ENCODE peak calls at places on chromosomes 11 and 22, in nine cellular contexts. D is fibroblast of pulmonary artery, G is OCI-LY7, Y is tibial artery, J is cardiac muscle cell, K is SK-N-SH, M is upper lobe of right lung, W is A549, U is adrenal gland. C is an unnamed sample.

GRCh38 chr11:44568706-44569473 is 3.4 kb downstream of the CD82 start:
- DNase-seq in W (peak), K (peak), G (peak), Y (peak), M (peak), D (peak), U (peak), J (peak), C (no peak)

GRCh38 chr11:111540114-111540920 is at the start of gene LAYN:
- DNase-seq in K (peak), M (peak), G (no peak), Y (peak), D (peak), U (no peak), J (peak), W (no peak), C (no peak)

GRCh38 chr11:122363306-122363705 is 247.3 kb upstream of the BLID start:
- DNase-seq in W (no peak), M (no peak), J (no peak), K (no peak), U (no peak), Y (no peak), G (no peak), D (no peak), C (no peak)

GRCh38 chr11:58900479-58901420 is 38.5 kb upstream of the GLYATL1 start:
- DNase-seq in U (peak), Y (peak), W (peak), K (peak), J (peak), D (peak), M (peak), G (peak), C (peak)

GRCh38 chr22:25702046-25702445 is 39.9 kb upstream of the MYO18B start:
- DNase-seq in U (no peak), K (peak), M (no peak), D (peak), G (peak), J (peak), Y (no peak), W (no peak), C (no peak)

GRCh38 chr11:115446214-115446613 is 58.0 kb downstream of the CADM1 start:
- DNase-seq in D (no peak), K (no peak), Y (no peak), G (no peak), W (no peak), M (no peak), J (no peak), U (no peak), C (no peak)

GRCh38 chr22:38247713-38248112 is 25.1 kb downstream of the TMEM184B start:
- DNase-seq in W (no peak), G (no peak), D (no peak), Y (no peak), U (no peak), J (no peak), K (no peak), M (no peak), C (no peak)

GRCh38 chr22:30863161-30863833 is 105.3 kb downstream of the MORC2 start:
- DNase-seq in K (peak), U (peak), J (peak), D (no peak), G (no peak), W (no peak), Y (peak), M (peak), C (no peak)

GRCh38 chr11:31996159-31996881 is 94.6 kb upstream of the RCN1 start:
- DNase-seq in D (no peak), Y (no peak), U (no peak), G (no peak), W (no peak), J (no peak), M (no peak), K (no peak), C (no peak)

GRCh38 chr11:117687776-117688175 is 109.2 kb downstream of the DSCAML1 start:
- DNase-seq in M (no peak), K (no peak), D (no peak), U (no peak), W (no peak), Y (no peak), J (no peak), G (no peak), C (no peak)

GRCh38 chr11:101553891-101554292 is 29.9 kb downstream of the TRPC6 start:
- DNase-seq in D (no peak), G (peak), W (no peak), K (no peak), Y (no peak), U (no peak), J (no peak), M (no peak), C (no peak)
- H3K4me3 ChIP-seq in D (no peak), G (peak), W (no peak), K (no peak), Y (no peak), U (no peak), J (no peak), M (no peak), C (no peak)

DNA sequence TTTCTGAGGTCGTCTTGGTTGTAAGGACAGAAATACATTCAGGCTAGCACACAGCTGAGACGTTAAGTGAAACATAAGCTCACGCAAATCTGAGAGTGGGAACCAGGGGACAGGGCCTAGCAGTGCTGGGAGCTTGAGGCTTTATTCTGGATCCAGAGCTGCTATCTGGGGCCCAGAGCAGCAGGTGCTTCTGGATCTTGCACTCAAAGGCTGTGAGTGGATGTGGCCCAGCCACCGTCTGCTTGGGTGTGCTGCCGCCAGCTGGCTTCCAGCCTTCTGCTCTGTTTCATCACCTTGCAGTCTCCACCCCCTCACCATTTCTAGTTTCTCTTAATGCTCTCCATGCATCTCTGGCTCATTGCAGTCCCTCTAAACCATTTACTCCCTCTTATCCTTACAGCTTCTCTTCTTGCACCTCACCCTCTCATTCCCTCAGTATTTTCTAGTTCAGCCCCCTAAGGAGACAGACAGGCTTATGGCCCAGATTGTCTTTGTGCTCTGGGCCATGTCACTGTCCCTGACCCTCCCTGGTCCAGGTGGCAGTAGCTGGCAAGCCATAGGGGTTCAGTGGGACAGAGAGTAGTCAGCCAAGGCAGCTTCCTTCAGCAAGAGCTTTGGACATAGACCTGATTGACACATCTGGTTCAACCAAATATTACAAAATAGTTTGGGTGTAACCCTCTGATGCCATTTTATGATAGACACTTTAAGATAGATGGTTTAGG is 53.7 kb downstream of the NCAM1 start:
- DNase-seq in M (no peak), D (peak), G (no peak), J (peak), K (peak), U (peak), Y (no peak), W (no peak), C (no peak)
- TF ChIP-seq CTCF in M (no peak), D (no peak), G (no peak), J (no peak), K (no peak), U (no peak), Y (no peak), W (no peak), C (no peak)

GRCh38 chr22:24303007-24303406 is 32.4 kb downstream of the SPECC1L start:
- DNase-seq in G (no peak), U (no peak), Y (no peak), K (no peak), J (no peak), D (no peak), W (no peak), M (no peak), C (peak)

GRCh38 chr22:24305260-24305692 is 34.6 kb downstream of the SPECC1L start:
- DNase-seq in W (no peak), K (no peak), D (peak), J (peak), Y (no peak), U (no peak), G (no peak), M (no peak), C (no peak)

GRCh38 chr22:24302591-24302990 is 32.0 kb downstream of the SPECC1L start:
- DNase-seq in Y (no peak), U (no peak), M (no peak), J (no peak), K (no peak), W (no peak), D (no peak), G (no peak), C (peak)

GRCh38 chr22:24304067-24304675 is 33.5 kb downstream of the SPECC1L start:
- DNase-seq in M (no peak), J (no peak), G (no peak), D (no peak), Y (no peak), K (no peak), W (no peak), U (no peak), C (no peak)
- H3K4me3 ChIP-seq in M (no peak), J (no peak), G (no peak), D (no peak), Y (no peak), K (no peak), W (no peak), U (no peak), C (peak)

DNA sequence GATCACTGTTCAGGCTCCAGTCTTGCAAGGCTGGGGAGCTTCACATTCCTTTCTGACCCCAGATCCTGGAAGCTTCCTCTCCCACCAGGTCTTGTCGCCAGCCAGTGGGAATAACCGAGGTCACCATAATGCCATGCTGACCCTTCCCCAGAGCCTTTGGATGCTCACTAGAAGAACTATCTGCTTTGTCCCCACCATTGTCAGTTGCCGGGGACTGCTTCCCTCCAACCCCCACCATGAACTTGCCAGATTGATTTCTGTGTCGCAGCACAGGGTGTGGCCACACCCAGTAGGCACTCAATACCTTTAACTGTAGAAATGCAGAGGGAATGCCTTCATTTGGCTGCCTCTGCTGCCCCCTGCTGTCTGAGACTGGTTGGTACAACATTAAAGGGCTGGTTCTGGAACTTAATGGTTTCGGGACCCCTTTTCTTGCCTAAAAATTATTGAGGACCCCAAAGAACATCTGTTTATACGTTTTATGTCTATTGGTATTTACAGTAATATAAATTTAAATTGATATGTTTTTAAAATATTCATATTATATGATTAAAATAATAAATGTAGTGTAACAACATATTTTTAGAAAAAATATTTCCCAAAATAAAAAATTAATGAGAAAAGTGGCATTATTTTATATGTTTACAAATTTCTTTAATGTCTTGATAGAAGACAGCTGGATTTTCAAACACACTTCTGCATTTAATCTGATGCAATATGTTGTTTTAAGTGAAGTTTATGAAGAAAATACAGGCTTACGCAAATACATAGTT is 6.6 kb upstream of the GDPD5 start:
- DNase-seq in J (peak), M (peak), K (peak), G (peak), W (peak), Y (peak), U (peak), D (peak), C (no peak)
- TF ChIP-seq CTCF in J (peak), M (peak), K (peak), G (peak), W (peak), Y (peak), U (peak), D (peak), C (peak)